ENCODE peak calls at places on chromosomes 11 and 22, in six cellular contexts. One of them, this sample, is unnamed. For H3K9me3, the result is how much of the 10 kb centered on the place peaks cover.

GRCh38 chr22:45201678-45202332 is 38.1 kb downstream of the NUP50 start:
- DNase-seq in CD4-positive, alpha-beta T cell: no peak
- DNase-seq in CD4-positive, CD25-positive, alpha-beta regulatory T cell: no peak
- DNase-seq in CD8-positive, alpha-beta T cell: no peak
- DNase-seq in right lobe of liver: no peak
- DNase-seq in left ventricle myocardium inferior: no peak
- DNase-seq in this sample: no peak

GRCh38 chr11:27976262-27976661 is 131.7 kb downstream of the KIF18A start:
- DNase-seq in left ventricle myocardium inferior: no peak
- DNase-seq in right lobe of liver: no peak
- DNase-seq in CD4-positive, CD25-positive, alpha-beta regulatory T cell: no peak
- DNase-seq in CD8-positive, alpha-beta T cell: no peak
- DNase-seq in CD4-positive, alpha-beta T cell: no peak
- DNase-seq in this sample: no peak

GRCh38 chr11:46553746-46554204 is 40.0 kb downstream of the AMBRA1 start:
- DNase-seq in CD4-positive, alpha-beta T cell: no peak
- DNase-seq in left ventricle myocardium inferior: no peak
- DNase-seq in right lobe of liver: no peak
- DNase-seq in CD4-positive, CD25-positive, alpha-beta regulatory T cell: no peak
- DNase-seq in CD8-positive, alpha-beta T cell: no peak
- DNase-seq in this sample: no peak

GRCh38 chr11:105935791-105936190 is 86.2 kb downstream of the MSANTD4 start:
- DNase-seq in CD4-positive, alpha-beta T cell: no peak
- DNase-seq in CD8-positive, alpha-beta T cell: no peak
- DNase-seq in left ventricle myocardium inferior: no peak
- DNase-seq in CD4-positive, CD25-positive, alpha-beta regulatory T cell: no peak
- DNase-seq in right lobe of liver: no peak
- DNase-seq in this sample: no peak

GRCh38 chr11:64263021-64263946 is 12.0 kb downstream of the PLCB3 start:
- DNase-seq in CD4-positive, alpha-beta T cell: no peak
- DNase-seq in CD4-positive, CD25-positive, alpha-beta regulatory T cell: no peak
- DNase-seq in left ventricle myocardium inferior: no peak
- DNase-seq in CD8-positive, alpha-beta T cell: no peak
- DNase-seq in right lobe of liver: no peak
- DNase-seq in this sample: no peak

GRCh38 chr22:27801197-27801615 is 350 bp downstream of the MN1 start:
- DNase-seq in CD4-positive, CD25-positive, alpha-beta regulatory T cell: no peak
- DNase-seq in right lobe of liver: no peak
- DNase-seq in CD8-positive, alpha-beta T cell: peak
- DNase-seq in left ventricle myocardium inferior: peak
- DNase-seq in CD4-positive, alpha-beta T cell: no peak
- DNase-seq in this sample: no peak

GRCh38 chr11:64263947-64264317 is 12.6 kb downstream of the PLCB3 start:
- DNase-seq in right lobe of liver: no peak
- DNase-seq in CD4-positive, CD25-positive, alpha-beta regulatory T cell: no peak
- DNase-seq in left ventricle myocardium inferior: no peak
- DNase-seq in CD4-positive, alpha-beta T cell: no peak
- DNase-seq in CD8-positive, alpha-beta T cell: no peak
- DNase-seq in this sample: no peak

GRCh38 chr11:208917-209260 is 1.4 kb downstream of the RIC8A start:
- DNase-seq in CD4-positive, CD25-positive, alpha-beta regulatory T cell: no peak
- DNase-seq in left ventricle myocardium inferior: no peak
- DNase-seq in CD4-positive, alpha-beta T cell: no peak
- DNase-seq in CD8-positive, alpha-beta T cell: no peak
- DNase-seq in right lobe of liver: no peak
- DNase-seq in this sample: no peak

GRCh38 chr11:47057374-47057773 is 119.3 kb downstream of the ARFGAP2 start:
- DNase-seq in left ventricle myocardium inferior: no peak
- DNase-seq in CD4-positive, alpha-beta T cell: no peak
- DNase-seq in CD4-positive, CD25-positive, alpha-beta regulatory T cell: no peak
- DNase-seq in CD8-positive, alpha-beta T cell: no peak
- DNase-seq in right lobe of liver: no peak
- DNase-seq in this sample: no peak

GRCh38 chr11:77729063-77729462 is 91.5 kb downstream of the RSF1 start:
- DNase-seq in left ventricle myocardium inferior: no peak
- DNase-seq in CD8-positive, alpha-beta T cell: no peak
- DNase-seq in right lobe of liver: no peak
- DNase-seq in CD4-positive, CD25-positive, alpha-beta regulatory T cell: no peak
- DNase-seq in CD4-positive, alpha-beta T cell: no peak
- DNase-seq in this sample: no peak

GRCh38 chr11:92653448-92653847 is 316.0 kb upstream of the MTNR1B start:
- DNase-seq in CD4-positive, alpha-beta T cell: no peak
- DNase-seq in CD4-positive, CD25-positive, alpha-beta regulatory T cell: no peak
- DNase-seq in CD8-positive, alpha-beta T cell: no peak
- DNase-seq in left ventricle myocardium inferior: no peak
- DNase-seq in right lobe of liver: no peak
- DNase-seq in this sample: no peak

GRCh38 chr22:49347376-49347775 is 480.3 kb downstream of the BRD1 start:
- DNase-seq in CD4-positive, CD25-positive, alpha-beta regulatory T cell: no peak
- DNase-seq in right lobe of liver: no peak
- DNase-seq in CD4-positive, alpha-beta T cell: no peak
- DNase-seq in CD8-positive, alpha-beta T cell: no peak
- DNase-seq in left ventricle myocardium inferior: no peak
- DNase-seq in this sample: no peak

GRCh38 chr22:49350441-49351121 is 477.1 kb downstream of the BRD1 start:
- DNase-seq in right lobe of liver: no peak
- DNase-seq in CD4-positive, CD25-positive, alpha-beta regulatory T cell: no peak
- DNase-seq in CD4-positive, alpha-beta T cell: no peak
- DNase-seq in CD8-positive, alpha-beta T cell: no peak
- DNase-seq in left ventricle myocardium inferior: no peak
- DNase-seq in this sample: no peak

GRCh38 chr22:49349841-49350381 is 477.8 kb downstream of the BRD1 start:
- DNase-seq in left ventricle myocardium inferior: no peak
- DNase-seq in CD4-positive, CD25-positive, alpha-beta regulatory T cell: no peak
- DNase-seq in CD8-positive, alpha-beta T cell: no peak
- DNase-seq in right lobe of liver: no peak
- DNase-seq in CD4-positive, alpha-beta T cell: no peak
- DNase-seq in this sample: no peak

GRCh38 chr22:49348631-49349030 is 479.0 kb downstream of the BRD1 start:
- DNase-seq in left ventricle myocardium inferior: no peak
- DNase-seq in CD4-positive, CD25-positive, alpha-beta regulatory T cell: no peak
- DNase-seq in right lobe of liver: no peak
- DNase-seq in CD8-positive, alpha-beta T cell: no peak
- DNase-seq in CD4-positive, alpha-beta T cell: no peak
- DNase-seq in this sample: no peak

GRCh38 chr22:49349181-49349835 is 478.4 kb downstream of the BRD1 start:
- DNase-seq in left ventricle myocardium inferior: no peak
- DNase-seq in CD4-positive, CD25-positive, alpha-beta regulatory T cell: no peak
- DNase-seq in CD4-positive, alpha-beta T cell: no peak
- DNase-seq in CD8-positive, alpha-beta T cell: no peak
- DNase-seq in right lobe of liver: no peak
- DNase-seq in this sample: no peak
- H3K9me3 ChIP-seq in left ventricle myocardium inferior: under half
- H3K9me3 ChIP-seq in CD4-positive, CD25-positive, alpha-beta regulatory T cell: under half
- H3K9me3 ChIP-seq in CD4-positive, alpha-beta T cell: under half
- H3K9me3 ChIP-seq in CD8-positive, alpha-beta T cell: under half
- H3K9me3 ChIP-seq in right lobe of liver: under half
- H3K9me3 ChIP-seq in this sample: under half

GRCh38 chr11:1559103-1559951 is 12.7 kb downstream of the DUSP8 start:
- DNase-seq in CD8-positive, alpha-beta T cell: peak
- DNase-seq in CD4-positive, alpha-beta T cell: no peak
- DNase-seq in CD4-positive, CD25-positive, alpha-beta regulatory T cell: no peak
- DNase-seq in left ventricle myocardium inferior: peak
- DNase-seq in right lobe of liver: peak
- DNase-seq in this sample: no peak
- H3K9me3 ChIP-seq in CD8-positive, alpha-beta T cell: under half
- H3K9me3 ChIP-seq in CD4-positive, alpha-beta T cell: under half
- H3K9me3 ChIP-seq in CD4-positive, CD25-positive, alpha-beta regulatory T cell: under half
- H3K9me3 ChIP-seq in left ventricle myocardium inferior: under half
- H3K9me3 ChIP-seq in right lobe of liver: under half
- H3K9me3 ChIP-seq in this sample: under half

GRCh38 chr22:49395617-49396016 is 432.1 kb downstream of the BRD1 start:
- DNase-seq in CD4-positive, alpha-beta T cell: no peak
- DNase-seq in CD8-positive, alpha-beta T cell: no peak
- DNase-seq in left ventricle myocardium inferior: no peak
- DNase-seq in right lobe of liver: no peak
- DNase-seq in CD4-positive, CD25-positive, alpha-beta regulatory T cell: no peak
- DNase-seq in this sample: no peak
- H3K9me3 ChIP-seq in CD4-positive, alpha-beta T cell: under half
- H3K9me3 ChIP-seq in CD8-positive, alpha-beta T cell: under half
- H3K9me3 ChIP-seq in left ventricle myocardium inferior: under half
- H3K9me3 ChIP-seq in right lobe of liver: under half
- H3K9me3 ChIP-seq in CD4-positive, CD25-positive, alpha-beta regulatory T cell: under half
- H3K9me3 ChIP-seq in this sample: under half

GRCh38 chr22:39988386-39989114 is 6.2 kb upstream of the FAM83F start:
- DNase-seq in CD4-positive, alpha-beta T cell: no peak
- DNase-seq in right lobe of liver: no peak
- DNase-seq in CD4-positive, CD25-positive, alpha-beta regulatory T cell: no peak
- DNase-seq in CD8-positive, alpha-beta T cell: no peak
- DNase-seq in left ventricle myocardium inferior: no peak
- DNase-seq in this sample: no peak
- H3K9me3 ChIP-seq in CD4-positive, alpha-beta T cell: under half
- H3K9me3 ChIP-seq in right lobe of liver: under half
- H3K9me3 ChIP-seq in CD4-positive, CD25-positive, alpha-beta regulatory T cell: under half
- H3K9me3 ChIP-seq in CD8-positive, alpha-beta T cell: under half
- H3K9me3 ChIP-seq in left ventricle myocardium inferior: under half
- H3K9me3 ChIP-seq in this sample: under half

GRCh38 chr11:54946429-54946828 is 239.8 kb downstream of the OR4A5 start:
- DNase-seq in left ventricle myocardium inferior: no peak
- DNase-seq in CD8-positive, alpha-beta T cell: no peak
- DNase-seq in CD4-positive, CD25-positive, alpha-beta regulatory T cell: no peak
- DNase-seq in CD4-positive, alpha-beta T cell: no peak
- DNase-seq in right lobe of liver: no peak
- DNase-seq in this sample: no peak
- H3K9me3 ChIP-seq in left ventricle myocardium inferior: half or more
- H3K9me3 ChIP-seq in CD8-positive, alpha-beta T cell: under half
- H3K9me3 ChIP-seq in CD4-positive, CD25-positive, alpha-beta regulatory T cell: under half
- H3K9me3 ChIP-seq in CD4-positive, alpha-beta T cell: under half
- H3K9me3 ChIP-seq in right lobe of liver: under half
- H3K9me3 ChIP-seq in this sample: under half

DNA sequence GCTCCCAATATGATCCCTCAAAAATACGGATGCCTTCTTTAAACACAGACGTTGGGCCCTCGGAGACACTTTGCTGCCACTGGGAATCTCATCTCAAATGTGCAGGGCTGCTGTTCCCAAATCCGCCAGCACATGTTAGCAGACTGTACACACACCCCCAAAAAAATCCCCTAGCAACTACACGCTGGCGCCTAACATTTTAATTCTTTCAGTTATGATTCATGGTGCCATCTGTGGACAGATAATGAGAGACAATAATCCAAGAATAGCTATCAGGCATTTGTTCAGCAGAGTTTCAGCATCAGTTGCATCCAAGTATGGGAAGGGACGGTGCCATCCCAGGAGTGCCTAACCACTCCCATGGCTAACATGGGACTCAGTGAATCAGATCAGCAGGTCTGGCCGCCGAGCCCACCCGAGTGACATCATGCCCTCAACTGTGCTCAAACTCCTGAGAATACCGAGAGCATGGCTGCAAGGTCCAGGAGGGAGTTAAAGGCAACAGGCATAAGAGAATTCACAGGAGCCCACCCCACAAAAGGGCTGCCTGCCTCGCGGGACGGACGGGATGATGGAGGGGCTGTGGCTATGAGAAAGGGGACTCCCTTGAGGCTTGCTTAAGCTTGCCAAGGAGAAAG is 337.1 kb downstream of the SHANK2 start:
- DNase-seq in CD4-positive, alpha-beta T cell: no peak
- DNase-seq in right lobe of liver: peak
- DNase-seq in left ventricle myocardium inferior: no peak
- DNase-seq in CD4-positive, CD25-positive, alpha-beta regulatory T cell: no peak
- DNase-seq in CD8-positive, alpha-beta T cell: no peak
- DNase-seq in this sample: no peak
- H3K9me3 ChIP-seq in CD4-positive, alpha-beta T cell: under half
- H3K9me3 ChIP-seq in right lobe of liver: under half
- H3K9me3 ChIP-seq in left ventricle myocardium inferior: under half
- H3K9me3 ChIP-seq in CD4-positive, CD25-positive, alpha-beta regulatory T cell: under half
- H3K9me3 ChIP-seq in CD8-positive, alpha-beta T cell: under half
- H3K9me3 ChIP-seq in this sample: under half

GRCh38 chr11:70674605-70675004 is 276.3 kb downstream of the CTTN start:
- DNase-seq in left ventricle myocardium inferior: no peak
- DNase-seq in right lobe of liver: no peak
- DNase-seq in CD4-positive, CD25-positive, alpha-beta regulatory T cell: no peak
- DNase-seq in CD8-positive, alpha-beta T cell: no peak
- DNase-seq in CD4-positive, alpha-beta T cell: no peak
- DNase-seq in this sample: no peak

GRCh38 chr11:70672991-70673670 is 274.8 kb downstream of the CTTN start:
- DNase-seq in left ventricle myocardium inferior: no peak
- DNase-seq in CD4-positive, CD25-positive, alpha-beta regulatory T cell: no peak
- DNase-seq in CD8-positive, alpha-beta T cell: no peak
- DNase-seq in right lobe of liver: no peak
- DNase-seq in CD4-positive, alpha-beta T cell: no peak
- DNase-seq in this sample: no peak

GRCh38 chr11:70677232-70677916 is 279.0 kb downstream of the CTTN start:
- DNase-seq in right lobe of liver: no peak
- DNase-seq in left ventricle myocardium inferior: no peak
- DNase-seq in CD4-positive, CD25-positive, alpha-beta regulatory T cell: no peak
- DNase-seq in CD8-positive, alpha-beta T cell: no peak
- DNase-seq in CD4-positive, alpha-beta T cell: no peak
- DNase-seq in this sample: no peak

GRCh38 chr11:70678931-70679900 is 280.9 kb downstream of the CTTN start:
- DNase-seq in right lobe of liver: no peak
- DNase-seq in left ventricle myocardium inferior: no peak
- DNase-seq in CD4-positive, alpha-beta T cell: no peak
- DNase-seq in CD4-positive, CD25-positive, alpha-beta regulatory T cell: no peak
- DNase-seq in CD8-positive, alpha-beta T cell: no peak
- DNase-seq in this sample: no peak

GRCh38 chr11:70675697-70676374 is 277.5 kb downstream of the CTTN start:
- DNase-seq in CD4-positive, CD25-positive, alpha-beta regulatory T cell: no peak
- DNase-seq in left ventricle myocardium inferior: no peak
- DNase-seq in CD4-positive, alpha-beta T cell: no peak
- DNase-seq in right lobe of liver: no peak
- DNase-seq in CD8-positive, alpha-beta T cell: no peak
- DNase-seq in this sample: no peak
- H3K9me3 ChIP-seq in CD4-positive, CD25-positive, alpha-beta regulatory T cell: under half
- H3K9me3 ChIP-seq in left ventricle myocardium inferior: under half
- H3K9me3 ChIP-seq in CD4-positive, alpha-beta T cell: under half
- H3K9me3 ChIP-seq in right lobe of liver: under half
- H3K9me3 ChIP-seq in CD8-positive, alpha-beta T cell: under half
- H3K9me3 ChIP-seq in this sample: under half

This sample was measured in T-helper 17 cell.